ENCODE peak calls at places on chromosomes 6 and 20, in five cellular contexts. One of them, this sample, is unnamed.

GRCh38 chr6:43186706-43187105 is 4.7 kb downstream of the CUL9 start:
- DNase-seq in adrenal gland: no peak
- DNase-seq in testis: no peak
- DNase-seq in ovary: no peak
- DNase-seq in stomach: no peak
- DNase-seq in this sample: no peak

GRCh38 chr6:142617158-142617557 is 315.4 kb downstream of the ADGRG6 start:
- DNase-seq in adrenal gland: no peak
- DNase-seq in testis: no peak
- DNase-seq in ovary: no peak
- DNase-seq in stomach: no peak
- DNase-seq in this sample: no peak

GRCh38 chr20:5154543-5154925 is 27.7 kb downstream of the CDS2 start:
- DNase-seq in adrenal gland: no peak
- DNase-seq in testis: no peak
- DNase-seq in ovary: no peak
- DNase-seq in stomach: no peak
- DNase-seq in this sample: no peak

GRCh38 chr20:63268256-63268655 is 4.4 kb upstream of the ARFGAP1 start:
- DNase-seq in adrenal gland: no peak
- DNase-seq in testis: no peak
- DNase-seq in ovary: no peak
- DNase-seq in stomach: no peak
- DNase-seq in this sample: no peak

GRCh38 chr6:46983007-46983411 is 59.1 kb downstream of the ADGRF1 start:
- DNase-seq in adrenal gland: no peak
- DNase-seq in testis: no peak
- DNase-seq in ovary: no peak
- DNase-seq in stomach: no peak
- DNase-seq in this sample: no peak

GRCh38 chr6:137568067-137568466 is 73.9 kb upstream of the OLIG3 start:
- DNase-seq in adrenal gland: no peak
- DNase-seq in testis: no peak
- DNase-seq in ovary: no peak
- DNase-seq in stomach: no peak
- DNase-seq in this sample: no peak

GRCh38 chr20:19737025-19737424 is 21.0 kb upstream of the RIN2 start:
- DNase-seq in adrenal gland: peak
- DNase-seq in testis: no peak
- DNase-seq in ovary: no peak
- DNase-seq in stomach: no peak
- DNase-seq in this sample: no peak

GRCh38 chr6:168157272-168158007 is 78.4 kb upstream of the FRMD1 start:
- DNase-seq in adrenal gland: peak
- DNase-seq in testis: no peak
- DNase-seq in ovary: no peak
- DNase-seq in stomach: no peak
- DNase-seq in this sample: no peak

GRCh38 chr6:170224694-170225660 is 65.9 kb downstream of the DLL1 start:
- DNase-seq in adrenal gland: no peak
- DNase-seq in testis: no peak
- DNase-seq in ovary: peak
- DNase-seq in stomach: peak
- DNase-seq in this sample: no peak

GRCh38 chr20:58710481-58711265 is 18.1 kb downstream of the NPEPL1 start:
- DNase-seq in adrenal gland: no peak
- DNase-seq in testis: peak
- DNase-seq in ovary: no peak
- DNase-seq in stomach: no peak
- DNase-seq in this sample: no peak

DNA sequence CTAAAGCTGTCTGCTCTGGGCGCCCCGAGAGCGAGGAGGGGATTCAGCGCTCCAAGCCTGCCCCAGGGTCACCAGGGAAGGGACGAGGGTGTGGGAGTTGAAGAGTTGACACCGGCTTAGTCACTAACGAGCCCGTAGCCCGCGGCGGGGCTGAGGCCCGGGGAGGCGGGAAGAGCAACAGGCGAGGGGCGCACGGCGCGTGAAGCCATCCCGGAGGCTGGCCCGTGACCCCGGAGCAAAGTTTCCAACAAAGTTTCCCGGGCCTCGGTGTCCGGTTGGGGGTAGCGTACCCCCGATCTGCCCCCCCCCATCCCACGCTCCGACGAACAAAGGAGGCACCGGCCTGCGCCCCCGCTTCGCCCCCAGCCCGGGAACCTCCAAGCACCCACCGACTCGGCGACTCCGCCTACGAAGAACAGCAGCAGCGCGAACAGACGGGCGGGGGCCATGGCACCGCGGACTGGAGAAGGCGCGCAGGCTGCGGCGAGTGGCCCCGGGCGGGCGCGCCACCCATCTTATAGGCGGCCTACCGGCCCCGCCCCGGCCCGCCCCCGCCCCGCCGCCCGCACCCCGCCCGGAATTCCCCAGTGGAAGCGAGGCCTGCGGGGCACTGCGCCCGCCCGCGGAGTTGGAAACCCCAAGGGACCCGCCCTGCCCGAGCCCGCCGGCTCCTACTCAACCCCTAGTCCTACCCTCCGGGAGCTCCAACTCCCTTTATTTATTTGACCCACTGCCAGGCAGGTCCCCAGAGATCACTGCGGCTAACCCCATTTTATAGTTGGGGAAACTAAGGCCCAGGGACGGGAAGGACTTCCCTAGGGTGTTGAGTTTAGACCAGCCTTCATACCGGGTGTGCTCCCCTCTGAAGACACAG is at the start of gene SDC4:
- DNase-seq in adrenal gland: peak
- DNase-seq in testis: peak
- DNase-seq in ovary: peak
- DNase-seq in stomach: peak
- DNase-seq in this sample: peak
- TF ChIP-seq POLR2A in adrenal gland: peak
- TF ChIP-seq POLR2A in testis: no peak
- TF ChIP-seq POLR2A in ovary: peak
- TF ChIP-seq POLR2A in stomach: peak
- TF ChIP-seq POLR2A in this sample: peak

GRCh38 chr6:151391471-151392428 is at the start of gene ZBTB2:
- DNase-seq in adrenal gland: peak
- DNase-seq in testis: peak
- DNase-seq in ovary: peak
- DNase-seq in stomach: peak
- DNase-seq in this sample: peak
- TF ChIP-seq POLR2A in adrenal gland: peak
- TF ChIP-seq POLR2A in testis: no peak
- TF ChIP-seq POLR2A in ovary: peak
- TF ChIP-seq POLR2A in stomach: no peak
- TF ChIP-seq POLR2A in this sample: peak

GRCh38 chr20:44787299-44787698 is 23.0 kb downstream of the RIMS4 start:
- DNase-seq in adrenal gland: no peak
- DNase-seq in testis: no peak
- DNase-seq in ovary: no peak
- DNase-seq in stomach: no peak
- DNase-seq in this sample: no peak
- TF ChIP-seq POLR2A in adrenal gland: no peak
- TF ChIP-seq POLR2A in testis: no peak
- TF ChIP-seq POLR2A in ovary: no peak
- TF ChIP-seq POLR2A in stomach: no peak
- TF ChIP-seq POLR2A in this sample: no peak

DNA sequence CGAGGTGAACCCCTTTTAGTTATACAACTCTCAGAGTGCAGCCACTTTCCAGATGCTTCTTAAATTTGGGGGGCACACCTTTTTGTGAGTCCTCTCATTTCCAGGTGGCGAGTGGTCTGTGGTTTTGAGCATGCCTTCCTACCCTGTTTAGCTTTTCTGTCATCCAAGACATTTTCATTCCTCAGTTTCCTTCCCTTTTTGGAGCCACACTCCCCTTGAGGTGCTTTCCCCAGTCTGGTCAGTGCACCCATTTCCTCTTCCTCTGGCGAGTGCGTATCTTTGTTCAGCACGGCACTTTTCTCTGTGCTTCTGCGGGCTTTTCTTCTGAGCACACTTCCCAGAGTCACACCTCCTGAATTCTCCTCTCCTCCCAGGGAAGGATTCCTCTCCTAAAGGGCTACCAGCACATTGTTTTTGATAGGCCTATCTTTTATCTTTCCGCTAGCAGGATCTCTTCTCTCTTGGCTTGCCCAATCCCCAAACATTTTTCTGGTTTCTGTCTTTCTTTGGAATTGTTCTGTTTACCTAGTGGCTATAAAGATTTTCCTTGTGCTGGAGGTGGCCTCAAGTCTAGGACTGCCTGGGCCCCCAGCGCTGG is 1.4 kb downstream of the PHF20 start:
- DNase-seq in adrenal gland: no peak
- DNase-seq in testis: peak
- DNase-seq in ovary: no peak
- DNase-seq in stomach: peak
- DNase-seq in this sample: peak
- TF ChIP-seq POLR2A in adrenal gland: no peak
- TF ChIP-seq POLR2A in testis: no peak
- TF ChIP-seq POLR2A in ovary: no peak
- TF ChIP-seq POLR2A in stomach: no peak
- TF ChIP-seq POLR2A in this sample: no peak

DNA sequence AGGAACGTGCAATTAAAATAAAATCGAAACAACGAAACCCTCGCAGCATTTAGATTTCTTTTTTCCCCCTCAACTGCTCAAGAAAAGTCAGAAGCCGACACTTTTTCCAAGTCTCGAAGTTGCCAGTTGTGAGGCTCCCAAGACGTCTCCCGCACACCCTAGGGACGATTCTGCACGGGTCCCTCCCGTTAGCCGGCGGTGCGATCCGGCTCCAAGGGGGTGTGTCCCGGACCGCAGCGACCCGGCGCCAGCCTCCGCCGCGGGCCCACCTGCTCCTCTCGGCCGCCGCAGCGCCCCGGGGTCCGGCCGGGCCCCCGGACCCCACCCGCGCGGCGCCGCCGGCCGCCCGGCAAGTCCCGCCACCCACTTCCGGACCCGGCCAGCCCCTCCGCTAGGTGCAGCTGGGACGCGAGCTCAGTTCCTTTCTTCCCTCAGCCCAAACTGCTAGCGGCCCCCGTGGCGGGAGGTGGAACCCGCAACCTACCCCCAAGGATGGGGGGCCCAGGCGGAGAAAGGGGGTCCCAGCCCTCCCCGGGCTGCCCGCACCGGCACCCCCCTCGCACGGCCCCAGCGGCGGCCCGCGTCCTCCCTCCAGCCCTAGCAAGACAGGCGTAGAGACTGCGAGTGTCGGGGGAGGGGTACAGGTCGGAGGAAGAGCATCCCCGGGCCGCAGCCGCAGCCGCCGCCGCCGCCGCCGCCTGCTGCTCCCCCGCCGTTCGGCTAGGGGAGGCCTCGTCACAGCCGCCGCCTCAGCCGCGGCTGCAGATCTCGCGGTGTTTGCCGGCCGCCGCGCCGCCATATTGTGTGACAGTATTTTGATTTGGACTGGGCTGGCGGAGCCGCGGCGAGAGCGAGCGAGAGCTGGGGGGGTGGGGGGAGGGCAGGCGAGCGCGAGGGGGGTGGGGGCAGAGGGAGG is 514 bp upstream of the TAB2 start:
- DNase-seq in adrenal gland: peak
- DNase-seq in testis: peak
- DNase-seq in ovary: peak
- DNase-seq in stomach: peak
- DNase-seq in this sample: peak
- TF ChIP-seq POLR2A in adrenal gland: peak
- TF ChIP-seq POLR2A in testis: no peak
- TF ChIP-seq POLR2A in ovary: peak
- TF ChIP-seq POLR2A in stomach: peak
- TF ChIP-seq POLR2A in this sample: peak

DNA sequence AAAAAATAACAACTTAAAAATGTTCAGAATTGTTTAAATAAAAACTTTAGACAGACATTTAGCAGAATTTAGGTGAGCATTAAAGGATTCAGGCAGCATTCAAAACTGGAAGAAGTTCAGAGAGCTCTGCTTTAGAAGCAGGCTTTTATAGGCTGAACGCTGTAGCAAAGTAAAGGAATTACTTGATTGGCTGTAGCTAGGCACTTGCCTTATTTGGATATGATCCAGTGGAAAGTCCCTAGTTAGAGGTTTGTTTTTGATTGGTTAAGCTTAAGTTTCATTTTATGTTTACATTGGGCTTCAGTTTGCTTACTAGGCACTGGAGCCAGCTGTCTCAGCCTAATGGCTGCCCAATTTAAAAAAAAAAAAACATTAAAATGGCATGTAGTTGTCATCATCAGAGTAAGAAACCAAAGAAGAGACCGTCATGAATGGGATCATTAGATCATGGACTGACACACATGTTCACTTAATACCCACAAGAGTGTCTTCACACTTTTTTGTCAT is 65.1 kb downstream of the CBFA2T2 start:
- DNase-seq in adrenal gland: peak
- DNase-seq in testis: no peak
- DNase-seq in ovary: no peak
- DNase-seq in stomach: no peak
- DNase-seq in this sample: peak
- TF ChIP-seq POLR2A in adrenal gland: no peak
- TF ChIP-seq POLR2A in testis: no peak
- TF ChIP-seq POLR2A in ovary: no peak
- TF ChIP-seq POLR2A in stomach: no peak
- TF ChIP-seq POLR2A in this sample: peak